ENCODE peak calls at places on chromosome 11, in eight cellular contexts. One of them, this sample, is unnamed.

GRCh38 chr11:79030448-79030847 is 410.4 kb downstream of the TENM4 start:
- DNase-seq in NCI-H1048: no peak
- DNase-seq in RWPE1: no peak
- DNase-seq in activated CD8-positive, alpha-beta memory T cell treated with anti-CD3 and anti-CD28 coated beads, Interleukin-2, amount 10 ng/mL, durations not matched to agents 7 days and 5 days: no peak
- DNase-seq in ELF-1: no peak
- DNase-seq in SW480: no peak
- DNase-seq in smooth muscle cell of the brain vasculature: no peak
- DNase-seq in RCC 7860: no peak
- DNase-seq in this sample: peak

GRCh38 chr11:121210445-121210970 is 82.1 kb upstream of the SC5D start:
- DNase-seq in NCI-H1048: no peak
- DNase-seq in RWPE1: no peak
- DNase-seq in activated CD8-positive, alpha-beta memory T cell treated with anti-CD3 and anti-CD28 coated beads, Interleukin-2, amount 10 ng/mL, durations not matched to agents 7 days and 5 days: no peak
- DNase-seq in ELF-1: no peak
- DNase-seq in SW480: no peak
- DNase-seq in smooth muscle cell of the brain vasculature: no peak
- DNase-seq in RCC 7860: no peak
- DNase-seq in this sample: no peak

GRCh38 chr11:28729339-28729738 is 621.2 kb downstream of the METTL15 start:
- DNase-seq in NCI-H1048: no peak
- DNase-seq in RWPE1: no peak
- DNase-seq in activated CD8-positive, alpha-beta memory T cell treated with anti-CD3 and anti-CD28 coated beads, Interleukin-2, amount 10 ng/mL, durations not matched to agents 7 days and 5 days: no peak
- DNase-seq in ELF-1: no peak
- DNase-seq in SW480: no peak
- DNase-seq in smooth muscle cell of the brain vasculature: no peak
- DNase-seq in RCC 7860: no peak
- DNase-seq in this sample: no peak

GRCh38 chr11:111307472-111308108 is 9.2 kb downstream of the POU2AF3 start:
- DNase-seq in NCI-H1048: no peak
- DNase-seq in RWPE1: no peak
- DNase-seq in activated CD8-positive, alpha-beta memory T cell treated with anti-CD3 and anti-CD28 coated beads, Interleukin-2, amount 10 ng/mL, durations not matched to agents 7 days and 5 days: no peak
- DNase-seq in ELF-1: no peak
- DNase-seq in SW480: no peak
- DNase-seq in smooth muscle cell of the brain vasculature: no peak
- DNase-seq in RCC 7860: no peak
- DNase-seq in this sample: no peak

GRCh38 chr11:111524056-111524455 is 9.5 kb downstream of the HOATZ start:
- DNase-seq in NCI-H1048: no peak
- DNase-seq in RWPE1: no peak
- DNase-seq in activated CD8-positive, alpha-beta memory T cell treated with anti-CD3 and anti-CD28 coated beads, Interleukin-2, amount 10 ng/mL, durations not matched to agents 7 days and 5 days: no peak
- DNase-seq in ELF-1: no peak
- DNase-seq in SW480: no peak
- DNase-seq in smooth muscle cell of the brain vasculature: no peak
- DNase-seq in RCC 7860: peak
- DNase-seq in this sample: no peak

GRCh38 chr11:35305670-35306382 is 113.5 kb downstream of the SLC1A2 start:
- DNase-seq in NCI-H1048: no peak
- DNase-seq in RWPE1: peak
- DNase-seq in activated CD8-positive, alpha-beta memory T cell treated with anti-CD3 and anti-CD28 coated beads, Interleukin-2, amount 10 ng/mL, durations not matched to agents 7 days and 5 days: peak
- DNase-seq in ELF-1: peak
- DNase-seq in SW480: peak
- DNase-seq in smooth muscle cell of the brain vasculature: no peak
- DNase-seq in RCC 7860: peak
- DNase-seq in this sample: peak

GRCh38 chr11:78230161-78230877 is 41.6 kb downstream of the USP35 start:
- DNase-seq in NCI-H1048: no peak
- DNase-seq in RWPE1: no peak
- DNase-seq in activated CD8-positive, alpha-beta memory T cell treated with anti-CD3 and anti-CD28 coated beads, Interleukin-2, amount 10 ng/mL, durations not matched to agents 7 days and 5 days: no peak
- DNase-seq in ELF-1: no peak
- DNase-seq in SW480: no peak
- DNase-seq in smooth muscle cell of the brain vasculature: no peak
- DNase-seq in RCC 7860: no peak
- DNase-seq in this sample: no peak

GRCh38 chr11:15106201-15106965 is 8.3 kb upstream of the INSC start:
- DNase-seq in NCI-H1048: no peak
- DNase-seq in RWPE1: peak
- DNase-seq in activated CD8-positive, alpha-beta memory T cell treated with anti-CD3 and anti-CD28 coated beads, Interleukin-2, amount 10 ng/mL, durations not matched to agents 7 days and 5 days: no peak
- DNase-seq in ELF-1: no peak
- DNase-seq in SW480: peak
- DNase-seq in smooth muscle cell of the brain vasculature: no peak
- DNase-seq in RCC 7860: peak
- DNase-seq in this sample: no peak

GRCh38 chr11:109739374-109739773 is 317.4 kb downstream of the C11orf87 start:
- DNase-seq in NCI-H1048: no peak
- DNase-seq in RWPE1: no peak
- DNase-seq in activated CD8-positive, alpha-beta memory T cell treated with anti-CD3 and anti-CD28 coated beads, Interleukin-2, amount 10 ng/mL, durations not matched to agents 7 days and 5 days: no peak
- DNase-seq in ELF-1: no peak
- DNase-seq in SW480: no peak
- DNase-seq in smooth muscle cell of the brain vasculature: no peak
- DNase-seq in RCC 7860: no peak
- DNase-seq in this sample: no peak

GRCh38 chr11:43504316-43504950 is 145.7 kb downstream of the TTC17 start:
- DNase-seq in NCI-H1048: no peak
- DNase-seq in RWPE1: peak
- DNase-seq in activated CD8-positive, alpha-beta memory T cell treated with anti-CD3 and anti-CD28 coated beads, Interleukin-2, amount 10 ng/mL, durations not matched to agents 7 days and 5 days: peak
- DNase-seq in ELF-1: peak
- DNase-seq in SW480: peak
- DNase-seq in smooth muscle cell of the brain vasculature: no peak
- DNase-seq in RCC 7860: no peak
- DNase-seq in this sample: peak

GRCh38 chr11:68282861-68283230 is 11.1 kb upstream of the C11orf24 start:
- DNase-seq in NCI-H1048: no peak
- DNase-seq in RWPE1: no peak
- DNase-seq in activated CD8-positive, alpha-beta memory T cell treated with anti-CD3 and anti-CD28 coated beads, Interleukin-2, amount 10 ng/mL, durations not matched to agents 7 days and 5 days: no peak
- DNase-seq in ELF-1: no peak
- DNase-seq in SW480: no peak
- DNase-seq in smooth muscle cell of the brain vasculature: no peak
- DNase-seq in RCC 7860: no peak
- DNase-seq in this sample: no peak